ENCODE peak calls at places on chromosomes 13 and 19, in eight cellular contexts. One of them, this sample, is unnamed.

GRCh38 chr19:17747205-17748098 is 3.8 kb upstream of the FCHO1 start:
- DNase-seq in stimulated activated CD4-positive, alpha-beta T cell treated with anti-CD3 and anti-CD28 coated beads, Interleukin-1b, Interleukin-23, amount 100 ng/mL, for 48 hours: peak
- DNase-seq in HEK293T: peak
- DNase-seq in Ammon's horn: peak
- DNase-seq in activated CD4-positive, CD25-positive, alpha-beta regulatory T cell treated with anti-CD3 and anti-CD28 coated beads, Interleukin-2, amount 50 U/mL, for 16 hours: peak
- DNase-seq in MCF 10A: peak
- DNase-seq in RPMI8226: peak
- DNase-seq in HT1080: peak
- DNase-seq in this sample: peak

GRCh38 chr19:18306903-18307681 is 15.8 kb downstream of the LSM4 start:
- DNase-seq in HEK293T: no peak
- DNase-seq in MCF 10A: no peak
- DNase-seq in activated CD4-positive, CD25-positive, alpha-beta regulatory T cell treated with anti-CD3 and anti-CD28 coated beads, Interleukin-2, amount 50 U/mL, for 16 hours: no peak
- DNase-seq in stimulated activated CD4-positive, alpha-beta T cell treated with anti-CD3 and anti-CD28 coated beads, Interleukin-1b, Interleukin-23, amount 100 ng/mL, for 48 hours: no peak
- DNase-seq in RPMI8226: no peak
- DNase-seq in HT1080: no peak
- DNase-seq in Ammon's horn: no peak
- DNase-seq in this sample: no peak

GRCh38 chr19:53908106-53908932 is 759 bp upstream of the CACNG7 start:
- DNase-seq in Ammon's horn: peak
- DNase-seq in HT1080: peak
- DNase-seq in activated CD4-positive, CD25-positive, alpha-beta regulatory T cell treated with anti-CD3 and anti-CD28 coated beads, Interleukin-2, amount 50 U/mL, for 16 hours: no peak
- DNase-seq in stimulated activated CD4-positive, alpha-beta T cell treated with anti-CD3 and anti-CD28 coated beads, Interleukin-1b, Interleukin-23, amount 100 ng/mL, for 48 hours: peak
- DNase-seq in RPMI8226: peak
- DNase-seq in HEK293T: peak
- DNase-seq in MCF 10A: peak
- DNase-seq in this sample: no peak

GRCh38 chr13:37510441-37510840 is 88.1 kb downstream of the POSTN start:
- DNase-seq in HT1080: no peak
- DNase-seq in activated CD4-positive, CD25-positive, alpha-beta regulatory T cell treated with anti-CD3 and anti-CD28 coated beads, Interleukin-2, amount 50 U/mL, for 16 hours: no peak
- DNase-seq in MCF 10A: peak
- DNase-seq in stimulated activated CD4-positive, alpha-beta T cell treated with anti-CD3 and anti-CD28 coated beads, Interleukin-1b, Interleukin-23, amount 100 ng/mL, for 48 hours: no peak
- DNase-seq in Ammon's horn: no peak
- DNase-seq in HEK293T: no peak
- DNase-seq in RPMI8226: no peak
- DNase-seq in this sample: no peak

GRCh38 chr13:74006666-74007065 is 127.5 kb downstream of the KLF12 start:
- DNase-seq in Ammon's horn: no peak
- DNase-seq in HT1080: no peak
- DNase-seq in RPMI8226: no peak
- DNase-seq in HEK293T: no peak
- DNase-seq in activated CD4-positive, CD25-positive, alpha-beta regulatory T cell treated with anti-CD3 and anti-CD28 coated beads, Interleukin-2, amount 50 U/mL, for 16 hours: no peak
- DNase-seq in MCF 10A: no peak
- DNase-seq in stimulated activated CD4-positive, alpha-beta T cell treated with anti-CD3 and anti-CD28 coated beads, Interleukin-1b, Interleukin-23, amount 100 ng/mL, for 48 hours: no peak
- DNase-seq in this sample: no peak

GRCh38 chr13:44272692-44273091 is 100.9 kb upstream of the SERP2 start:
- DNase-seq in RPMI8226: no peak
- DNase-seq in Ammon's horn: no peak
- DNase-seq in stimulated activated CD4-positive, alpha-beta T cell treated with anti-CD3 and anti-CD28 coated beads, Interleukin-1b, Interleukin-23, amount 100 ng/mL, for 48 hours: no peak
- DNase-seq in HEK293T: no peak
- DNase-seq in HT1080: peak
- DNase-seq in activated CD4-positive, CD25-positive, alpha-beta regulatory T cell treated with anti-CD3 and anti-CD28 coated beads, Interleukin-2, amount 50 U/mL, for 16 hours: no peak
- DNase-seq in MCF 10A: no peak
- DNase-seq in this sample: no peak

GRCh38 chr19:54017266-54017665 is 25.8 kb downstream of the CACNG6 start:
- DNase-seq in MCF 10A: no peak
- DNase-seq in activated CD4-positive, CD25-positive, alpha-beta regulatory T cell treated with anti-CD3 and anti-CD28 coated beads, Interleukin-2, amount 50 U/mL, for 16 hours: no peak
- DNase-seq in RPMI8226: peak
- DNase-seq in HEK293T: no peak
- DNase-seq in stimulated activated CD4-positive, alpha-beta T cell treated with anti-CD3 and anti-CD28 coated beads, Interleukin-1b, Interleukin-23, amount 100 ng/mL, for 48 hours: no peak
- DNase-seq in Ammon's horn: no peak
- DNase-seq in HT1080: peak
- DNase-seq in this sample: no peak

GRCh38 chr13:37797606-37798005 is 72.0 kb downstream of the TRPC4 start:
- DNase-seq in MCF 10A: no peak
- DNase-seq in HT1080: no peak
- DNase-seq in HEK293T: no peak
- DNase-seq in activated CD4-positive, CD25-positive, alpha-beta regulatory T cell treated with anti-CD3 and anti-CD28 coated beads, Interleukin-2, amount 50 U/mL, for 16 hours: no peak
- DNase-seq in Ammon's horn: no peak
- DNase-seq in stimulated activated CD4-positive, alpha-beta T cell treated with anti-CD3 and anti-CD28 coated beads, Interleukin-1b, Interleukin-23, amount 100 ng/mL, for 48 hours: no peak
- DNase-seq in RPMI8226: no peak
- DNase-seq in this sample: no peak

GRCh38 chr19:33699754-33700407 is 78.1 kb downstream of the CHST8 start:
- DNase-seq in HT1080: no peak
- DNase-seq in Ammon's horn: no peak
- DNase-seq in HEK293T: no peak
- DNase-seq in MCF 10A: no peak
- DNase-seq in activated CD4-positive, CD25-positive, alpha-beta regulatory T cell treated with anti-CD3 and anti-CD28 coated beads, Interleukin-2, amount 50 U/mL, for 16 hours: no peak
- DNase-seq in RPMI8226: no peak
- DNase-seq in stimulated activated CD4-positive, alpha-beta T cell treated with anti-CD3 and anti-CD28 coated beads, Interleukin-1b, Interleukin-23, amount 100 ng/mL, for 48 hours: no peak
- DNase-seq in this sample: no peak

GRCh38 chr19:292951-293350 is 1.7 kb upstream of the PLPP2 start:
- DNase-seq in HEK293T: no peak
- DNase-seq in RPMI8226: no peak
- DNase-seq in stimulated activated CD4-positive, alpha-beta T cell treated with anti-CD3 and anti-CD28 coated beads, Interleukin-1b, Interleukin-23, amount 100 ng/mL, for 48 hours: no peak
- DNase-seq in HT1080: no peak
- DNase-seq in MCF 10A: no peak
- DNase-seq in Ammon's horn: no peak
- DNase-seq in activated CD4-positive, CD25-positive, alpha-beta regulatory T cell treated with anti-CD3 and anti-CD28 coated beads, Interleukin-2, amount 50 U/mL, for 16 hours: no peak
- DNase-seq in this sample: no peak

GRCh38 chr19:34224996-34225658 is 29.2 kb upstream of the GARRE1 start:
- DNase-seq in RPMI8226: no peak
- DNase-seq in Ammon's horn: no peak
- DNase-seq in MCF 10A: no peak
- DNase-seq in HT1080: peak
- DNase-seq in stimulated activated CD4-positive, alpha-beta T cell treated with anti-CD3 and anti-CD28 coated beads, Interleukin-1b, Interleukin-23, amount 100 ng/mL, for 48 hours: no peak
- DNase-seq in HEK293T: no peak
- DNase-seq in activated CD4-positive, CD25-positive, alpha-beta regulatory T cell treated with anti-CD3 and anti-CD28 coated beads, Interleukin-2, amount 50 U/mL, for 16 hours: no peak
- DNase-seq in this sample: no peak

GRCh38 chr19:15378529-15379082 is 981 bp downstream of the AKAP8 start:
- DNase-seq in HEK293T: peak
- DNase-seq in activated CD4-positive, CD25-positive, alpha-beta regulatory T cell treated with anti-CD3 and anti-CD28 coated beads, Interleukin-2, amount 50 U/mL, for 16 hours: peak
- DNase-seq in Ammon's horn: peak
- DNase-seq in stimulated activated CD4-positive, alpha-beta T cell treated with anti-CD3 and anti-CD28 coated beads, Interleukin-1b, Interleukin-23, amount 100 ng/mL, for 48 hours: peak
- DNase-seq in RPMI8226: peak
- DNase-seq in HT1080: peak
- DNase-seq in MCF 10A: peak
- DNase-seq in this sample: no peak

GRCh38 chr19:56811480-56811879 is 29.0 kb downstream of the PEG3 start:
- DNase-seq in RPMI8226: no peak
- DNase-seq in stimulated activated CD4-positive, alpha-beta T cell treated with anti-CD3 and anti-CD28 coated beads, Interleukin-1b, Interleukin-23, amount 100 ng/mL, for 48 hours: no peak
- DNase-seq in activated CD4-positive, CD25-positive, alpha-beta regulatory T cell treated with anti-CD3 and anti-CD28 coated beads, Interleukin-2, amount 50 U/mL, for 16 hours: no peak
- DNase-seq in HT1080: no peak
- DNase-seq in Ammon's horn: no peak
- DNase-seq in MCF 10A: no peak
- DNase-seq in HEK293T: no peak
- DNase-seq in this sample: no peak

GRCh38 chr13:102141625-102142472 is 260.0 kb downstream of the FGF14 start:
- DNase-seq in activated CD4-positive, CD25-positive, alpha-beta regulatory T cell treated with anti-CD3 and anti-CD28 coated beads, Interleukin-2, amount 50 U/mL, for 16 hours: no peak
- DNase-seq in Ammon's horn: peak
- DNase-seq in MCF 10A: peak
- DNase-seq in HT1080: peak
- DNase-seq in RPMI8226: peak
- DNase-seq in HEK293T: no peak
- DNase-seq in stimulated activated CD4-positive, alpha-beta T cell treated with anti-CD3 and anti-CD28 coated beads, Interleukin-1b, Interleukin-23, amount 100 ng/mL, for 48 hours: no peak
- DNase-seq in this sample: peak

GRCh38 chr19:37933965-37934364 is 27.0 kb downstream of the SIPA1L3 start:
- DNase-seq in RPMI8226: no peak
- DNase-seq in stimulated activated CD4-positive, alpha-beta T cell treated with anti-CD3 and anti-CD28 coated beads, Interleukin-1b, Interleukin-23, amount 100 ng/mL, for 48 hours: no peak
- DNase-seq in MCF 10A: peak
- DNase-seq in activated CD4-positive, CD25-positive, alpha-beta regulatory T cell treated with anti-CD3 and anti-CD28 coated beads, Interleukin-2, amount 50 U/mL, for 16 hours: no peak
- DNase-seq in Ammon's horn: no peak
- DNase-seq in HEK293T: peak
- DNase-seq in HT1080: no peak
- DNase-seq in this sample: no peak

GRCh38 chr19:401836-402535 is 7.0 kb downstream of the C2CD4C start:
- DNase-seq in MCF 10A: no peak
- DNase-seq in Ammon's horn: no peak
- DNase-seq in stimulated activated CD4-positive, alpha-beta T cell treated with anti-CD3 and anti-CD28 coated beads, Interleukin-1b, Interleukin-23, amount 100 ng/mL, for 48 hours: no peak
- DNase-seq in HT1080: no peak
- DNase-seq in activated CD4-positive, CD25-positive, alpha-beta regulatory T cell treated with anti-CD3 and anti-CD28 coated beads, Interleukin-2, amount 50 U/mL, for 16 hours: no peak
- DNase-seq in HEK293T: no peak
- DNase-seq in RPMI8226: no peak
- DNase-seq in this sample: no peak

GRCh38 chr13:38763446-38764381 is 76.8 kb downstream of the FREM2 start:
- DNase-seq in HT1080: peak
- DNase-seq in Ammon's horn: peak
- DNase-seq in RPMI8226: peak
- DNase-seq in activated CD4-positive, CD25-positive, alpha-beta regulatory T cell treated with anti-CD3 and anti-CD28 coated beads, Interleukin-2, amount 50 U/mL, for 16 hours: no peak
- DNase-seq in MCF 10A: peak
- DNase-seq in stimulated activated CD4-positive, alpha-beta T cell treated with anti-CD3 and anti-CD28 coated beads, Interleukin-1b, Interleukin-23, amount 100 ng/mL, for 48 hours: no peak
- DNase-seq in HEK293T: peak
- DNase-seq in this sample: peak

GRCh38 chr13:111636804-111637203 is 316.4 kb downstream of the TEX29 start:
- DNase-seq in HEK293T: no peak
- DNase-seq in activated CD4-positive, CD25-positive, alpha-beta regulatory T cell treated with anti-CD3 and anti-CD28 coated beads, Interleukin-2, amount 50 U/mL, for 16 hours: no peak
- DNase-seq in stimulated activated CD4-positive, alpha-beta T cell treated with anti-CD3 and anti-CD28 coated beads, Interleukin-1b, Interleukin-23, amount 100 ng/mL, for 48 hours: no peak
- DNase-seq in RPMI8226: no peak
- DNase-seq in MCF 10A: no peak
- DNase-seq in HT1080: no peak
- DNase-seq in Ammon's horn: no peak
- DNase-seq in this sample: no peak

GRCh38 chr19:29623726-29624488 is 17.8 kb downstream of the POP4 start:
- DNase-seq in activated CD4-positive, CD25-positive, alpha-beta regulatory T cell treated with anti-CD3 and anti-CD28 coated beads, Interleukin-2, amount 50 U/mL, for 16 hours: no peak
- DNase-seq in MCF 10A: no peak
- DNase-seq in RPMI8226: no peak
- DNase-seq in HEK293T: no peak
- DNase-seq in Ammon's horn: no peak
- DNase-seq in stimulated activated CD4-positive, alpha-beta T cell treated with anti-CD3 and anti-CD28 coated beads, Interleukin-1b, Interleukin-23, amount 100 ng/mL, for 48 hours: peak
- DNase-seq in HT1080: no peak
- DNase-seq in this sample: no peak

GRCh38 chr19:13707901-13708300 is 56.4 kb upstream of the MRI1 start:
- DNase-seq in stimulated activated CD4-positive, alpha-beta T cell treated with anti-CD3 and anti-CD28 coated beads, Interleukin-1b, Interleukin-23, amount 100 ng/mL, for 48 hours: no peak
- DNase-seq in HEK293T: no peak
- DNase-seq in activated CD4-positive, CD25-positive, alpha-beta regulatory T cell treated with anti-CD3 and anti-CD28 coated beads, Interleukin-2, amount 50 U/mL, for 16 hours: no peak
- DNase-seq in Ammon's horn: no peak
- DNase-seq in RPMI8226: no peak
- DNase-seq in MCF 10A: no peak
- DNase-seq in HT1080: no peak
- DNase-seq in this sample: no peak

GRCh38 chr13:51523082-51523518 is 61.2 kb upstream of the WDFY2 start:
- DNase-seq in MCF 10A: peak
- DNase-seq in stimulated activated CD4-positive, alpha-beta T cell treated with anti-CD3 and anti-CD28 coated beads, Interleukin-1b, Interleukin-23, amount 100 ng/mL, for 48 hours: no peak
- DNase-seq in Ammon's horn: peak
- DNase-seq in activated CD4-positive, CD25-positive, alpha-beta regulatory T cell treated with anti-CD3 and anti-CD28 coated beads, Interleukin-2, amount 50 U/mL, for 16 hours: no peak
- DNase-seq in RPMI8226: no peak
- DNase-seq in HT1080: peak
- DNase-seq in HEK293T: no peak
- DNase-seq in this sample: no peak

GRCh38 chr13:93769126-93769525 is 542.5 kb downstream of the GPC6 start:
- DNase-seq in MCF 10A: no peak
- DNase-seq in activated CD4-positive, CD25-positive, alpha-beta regulatory T cell treated with anti-CD3 and anti-CD28 coated beads, Interleukin-2, amount 50 U/mL, for 16 hours: no peak
- DNase-seq in RPMI8226: no peak
- DNase-seq in Ammon's horn: no peak
- DNase-seq in HT1080: no peak
- DNase-seq in HEK293T: no peak
- DNase-seq in stimulated activated CD4-positive, alpha-beta T cell treated with anti-CD3 and anti-CD28 coated beads, Interleukin-1b, Interleukin-23, amount 100 ng/mL, for 48 hours: no peak
- DNase-seq in this sample: no peak

GRCh38 chr13:33228645-33229445 is 56.7 kb downstream of the STARD13 start:
- DNase-seq in RPMI8226: peak
- DNase-seq in Ammon's horn: peak
- DNase-seq in activated CD4-positive, CD25-positive, alpha-beta regulatory T cell treated with anti-CD3 and anti-CD28 coated beads, Interleukin-2, amount 50 U/mL, for 16 hours: no peak
- DNase-seq in stimulated activated CD4-positive, alpha-beta T cell treated with anti-CD3 and anti-CD28 coated beads, Interleukin-1b, Interleukin-23, amount 100 ng/mL, for 48 hours: no peak
- DNase-seq in MCF 10A: peak
- DNase-seq in HT1080: peak
- DNase-seq in HEK293T: peak
- DNase-seq in this sample: no peak

GRCh38 chr19:8528500-8528899 is 14.5 kb upstream of the ZNF414 start:
- DNase-seq in stimulated activated CD4-positive, alpha-beta T cell treated with anti-CD3 and anti-CD28 coated beads, Interleukin-1b, Interleukin-23, amount 100 ng/mL, for 48 hours: no peak
- DNase-seq in HEK293T: no peak
- DNase-seq in HT1080: no peak
- DNase-seq in Ammon's horn: no peak
- DNase-seq in RPMI8226: no peak
- DNase-seq in MCF 10A: no peak
- DNase-seq in activated CD4-positive, CD25-positive, alpha-beta regulatory T cell treated with anti-CD3 and anti-CD28 coated beads, Interleukin-2, amount 50 U/mL, for 16 hours: no peak
- DNase-seq in this sample: no peak

GRCh38 chr19:41431426-41432386 is 4.5 kb upstream of the B3GNT8 start:
- DNase-seq in HT1080: no peak
- DNase-seq in activated CD4-positive, CD25-positive, alpha-beta regulatory T cell treated with anti-CD3 and anti-CD28 coated beads, Interleukin-2, amount 50 U/mL, for 16 hours: no peak
- DNase-seq in Ammon's horn: peak
- DNase-seq in RPMI8226: no peak
- DNase-seq in stimulated activated CD4-positive, alpha-beta T cell treated with anti-CD3 and anti-CD28 coated beads, Interleukin-1b, Interleukin-23, amount 100 ng/mL, for 48 hours: no peak
- DNase-seq in MCF 10A: peak
- DNase-seq in HEK293T: no peak
- DNase-seq in this sample: no peak

GRCh38 chr19:58261968-58262921 is 16.5 kb upstream of the ZNF8 start:
- DNase-seq in HEK293T: no peak
- DNase-seq in activated CD4-positive, CD25-positive, alpha-beta regulatory T cell treated with anti-CD3 and anti-CD28 coated beads, Interleukin-2, amount 50 U/mL, for 16 hours: no peak
- DNase-seq in RPMI8226: no peak
- DNase-seq in stimulated activated CD4-positive, alpha-beta T cell treated with anti-CD3 and anti-CD28 coated beads, Interleukin-1b, Interleukin-23, amount 100 ng/mL, for 48 hours: no peak
- DNase-seq in MCF 10A: no peak
- DNase-seq in Ammon's horn: no peak
- DNase-seq in HT1080: peak
- DNase-seq in this sample: no peak

GRCh38 chr13:38582133-38582532 is 104.7 kb upstream of the FREM2 start:
- DNase-seq in stimulated activated CD4-positive, alpha-beta T cell treated with anti-CD3 and anti-CD28 coated beads, Interleukin-1b, Interleukin-23, amount 100 ng/mL, for 48 hours: no peak
- DNase-seq in Ammon's horn: peak
- DNase-seq in HEK293T: peak
- DNase-seq in MCF 10A: peak
- DNase-seq in activated CD4-positive, CD25-positive, alpha-beta regulatory T cell treated with anti-CD3 and anti-CD28 coated beads, Interleukin-2, amount 50 U/mL, for 16 hours: no peak
- DNase-seq in RPMI8226: peak
- DNase-seq in HT1080: peak
- DNase-seq in this sample: no peak

GRCh38 chr19:46211201-46211881 is 18.2 kb upstream of the IGFL1 start:
- DNase-seq in stimulated activated CD4-positive, alpha-beta T cell treated with anti-CD3 and anti-CD28 coated beads, Interleukin-1b, Interleukin-23, amount 100 ng/mL, for 48 hours: no peak
- DNase-seq in activated CD4-positive, CD25-positive, alpha-beta regulatory T cell treated with anti-CD3 and anti-CD28 coated beads, Interleukin-2, amount 50 U/mL, for 16 hours: no peak
- DNase-seq in HT1080: peak
- DNase-seq in Ammon's horn: no peak
- DNase-seq in MCF 10A: peak
- DNase-seq in RPMI8226: no peak
- DNase-seq in HEK293T: no peak
- DNase-seq in this sample: no peak

GRCh38 chr13:41456768-41457588 is at the start of gene RGCC:
- DNase-seq in HEK293T: peak
- DNase-seq in RPMI8226: no peak
- DNase-seq in stimulated activated CD4-positive, alpha-beta T cell treated with anti-CD3 and anti-CD28 coated beads, Interleukin-1b, Interleukin-23, amount 100 ng/mL, for 48 hours: peak
- DNase-seq in HT1080: no peak
- DNase-seq in Ammon's horn: peak
- DNase-seq in activated CD4-positive, CD25-positive, alpha-beta regulatory T cell treated with anti-CD3 and anti-CD28 coated beads, Interleukin-2, amount 50 U/mL, for 16 hours: peak
- DNase-seq in MCF 10A: peak
- DNase-seq in this sample: no peak

GRCh38 chr19:57620673-57621348 is 6.8 kb downstream of the ZNF134 start:
- DNase-seq in stimulated activated CD4-positive, alpha-beta T cell treated with anti-CD3 and anti-CD28 coated beads, Interleukin-1b, Interleukin-23, amount 100 ng/mL, for 48 hours: no peak
- DNase-seq in MCF 10A: no peak
- DNase-seq in activated CD4-positive, CD25-positive, alpha-beta regulatory T cell treated with anti-CD3 and anti-CD28 coated beads, Interleukin-2, amount 50 U/mL, for 16 hours: no peak
- DNase-seq in HT1080: peak
- DNase-seq in Ammon's horn: no peak
- DNase-seq in HEK293T: no peak
- DNase-seq in RPMI8226: no peak
- DNase-seq in this sample: no peak

GRCh38 chr19:1307755-1308303 is 22.2 kb downstream of the EFNA2 start:
- DNase-seq in RPMI8226: no peak
- DNase-seq in activated CD4-positive, CD25-positive, alpha-beta regulatory T cell treated with anti-CD3 and anti-CD28 coated beads, Interleukin-2, amount 50 U/mL, for 16 hours: no peak
- DNase-seq in Ammon's horn: no peak
- DNase-seq in stimulated activated CD4-positive, alpha-beta T cell treated with anti-CD3 and anti-CD28 coated beads, Interleukin-1b, Interleukin-23, amount 100 ng/mL, for 48 hours: no peak
- DNase-seq in MCF 10A: no peak
- DNase-seq in HT1080: no peak
- DNase-seq in HEK293T: no peak
- DNase-seq in this sample: no peak

GRCh38 chr19:45638930-45639729 is at the start of gene EML2:
- DNase-seq in stimulated activated CD4-positive, alpha-beta T cell treated with anti-CD3 and anti-CD28 coated beads, Interleukin-1b, Interleukin-23, amount 100 ng/mL, for 48 hours: peak
- DNase-seq in HT1080: no peak
- DNase-seq in RPMI8226: peak
- DNase-seq in MCF 10A: peak
- DNase-seq in HEK293T: no peak
- DNase-seq in Ammon's horn: no peak
- DNase-seq in activated CD4-positive, CD25-positive, alpha-beta regulatory T cell treated with anti-CD3 and anti-CD28 coated beads, Interleukin-2, amount 50 U/mL, for 16 hours: no peak
- DNase-seq in this sample: no peak

GRCh38 chr13:25686831-25687495 is 315.2 kb downstream of the ATP8A2 start:
- DNase-seq in Ammon's horn: no peak
- DNase-seq in activated CD4-positive, CD25-positive, alpha-beta regulatory T cell treated with anti-CD3 and anti-CD28 coated beads, Interleukin-2, amount 50 U/mL, for 16 hours: no peak
- DNase-seq in RPMI8226: peak
- DNase-seq in HT1080: no peak
- DNase-seq in HEK293T: no peak
- DNase-seq in MCF 10A: no peak
- DNase-seq in stimulated activated CD4-positive, alpha-beta T cell treated with anti-CD3 and anti-CD28 coated beads, Interleukin-1b, Interleukin-23, amount 100 ng/mL, for 48 hours: no peak
- DNase-seq in this sample: no peak

GRCh38 chr13:44050450-44051063 is 170.9 kb downstream of the LACC1 start:
- DNase-seq in Ammon's horn: peak
- DNase-seq in activated CD4-positive, CD25-positive, alpha-beta regulatory T cell treated with anti-CD3 and anti-CD28 coated beads, Interleukin-2, amount 50 U/mL, for 16 hours: no peak
- DNase-seq in HEK293T: peak
- DNase-seq in stimulated activated CD4-positive, alpha-beta T cell treated with anti-CD3 and anti-CD28 coated beads, Interleukin-1b, Interleukin-23, amount 100 ng/mL, for 48 hours: no peak
- DNase-seq in MCF 10A: peak
- DNase-seq in HT1080: peak
- DNase-seq in RPMI8226: peak
- DNase-seq in this sample: no peak

This sample was measured in SK-N-MC.